ENCODE peak calls at places on chromosomes 5 and 9, in nine cellular contexts. U is NCI-H2029; X is mucosa of descending colon; J is D341Med; L is NCI-H345; Y is posterior vena cava; H is NCI-H460; R is activated CD4-positive, CD25-positive, alpha-beta regulatory T cell; P is GM13977. O is an unnamed sample.

GRCh38 chr5:32444191-32444945 is at the start of gene ZFR:
- DNase-seq in Y (peak; percentile 97), J (peak; percentile 98), R (peak; percentile 88), L (peak; percentile 91), X (peak; percentile 94), U (peak; percentile 76), H (peak; percentile 85), P (peak; percentile 96), O (peak; percentile 93)

GRCh38 chr9:71962328-71962727 is 50.9 kb downstream of the C9orf85 start:
- DNase-seq in X (no peak), U (no peak), Y (no peak), R (no peak), L (no peak), J (no peak), H (no peak), P (no peak), O (no peak)

GRCh38 chr5:179120951-179121666 is 60.9 kb downstream of the ZNF354C start:
- DNase-seq in Y (peak; percentile 74), H (no peak), J (peak; percentile 24), U (no peak), P (no peak), R (no peak), L (no peak), X (no peak), O (no peak)

GRCh38 chr9:121725008-121725795 is 73.8 kb downstream of the DAB2IP start:
- DNase-seq in U (peak; percentile 95), X (peak; percentile 69), Y (peak; percentile 98), R (no peak), P (no peak), H (no peak), J (no peak), L (no peak), O (no peak)

GRCh38 chr5:118937393-118938061 is 50.8 kb downstream of the DTWD2 start:
- DNase-seq in J (no peak), R (no peak), Y (no peak), U (no peak), L (no peak), X (no peak), H (no peak), P (no peak), O (peak; percentile 9)

GRCh38 chr9:81529556-81530193 is 159.7 kb downstream of the TLE1 start:
- DNase-seq in H (peak; percentile 30), R (no peak), L (no peak), J (no peak), U (no peak), Y (no peak), P (no peak), X (no peak), O (no peak)

GRCh38 chr5:65244031-65244430 is 237.7 kb downstream of the ADAMTS6 start:
- DNase-seq in R (no peak), P (no peak), U (no peak), X (no peak), L (no peak), J (no peak), H (no peak), Y (no peak), O (no peak)

GRCh38 chr9:91978739-91979414 is 28.8 kb upstream of the ROR2 start:
- DNase-seq in L (no peak), J (peak; percentile 40), P (no peak), Y (no peak), U (no peak), H (peak; percentile 16), X (no peak), R (no peak), O (no peak)

GRCh38 chr5:11785771-11786342 is 118.4 kb downstream of the CTNND2 start:
- DNase-seq in X (no peak), P (no peak), J (no peak), Y (no peak), R (no peak), H (no peak), L (no peak), U (no peak), O (no peak)

GRCh38 chr5:179798771-179799643 is 5.2 kb downstream of the LTC4S start:
- DNase-seq in R (no peak), H (no peak), P (no peak), U (no peak), L (no peak), J (no peak), Y (no peak), X (no peak), O (no peak)